ENCODE peak calls at places on chromosomes 7 and 10, in ten cellular contexts. One of them, this sample, is unnamed.

GRCh38 chr7:23055582-23056178 is 41.8 kb upstream of the HYCC1 start:
- DNase-seq in neural progenitor cell: peak; percentile 67
- DNase-seq in thoracic aorta: no peak
- DNase-seq in tibial nerve: peak; percentile 79
- DNase-seq in upper lobe of right lung: no peak
- DNase-seq in mammary epithelial cell: peak; percentile 57
- DNase-seq in breast epithelium: no peak
- DNase-seq in heart left ventricle: no peak
- DNase-seq in cardiac muscle cell: peak; percentile 48
- DNase-seq in esophagus muscularis mucosa: no peak
- DNase-seq in this sample: no peak

GRCh38 chr10:8365935-8366911 is 311.7 kb downstream of the GATA3 start:
- DNase-seq in neural progenitor cell: no peak
- DNase-seq in thoracic aorta: no peak
- DNase-seq in tibial nerve: no peak
- DNase-seq in upper lobe of right lung: no peak
- DNase-seq in mammary epithelial cell: peak; percentile 99
- DNase-seq in breast epithelium: no peak
- DNase-seq in heart left ventricle: peak; percentile 58
- DNase-seq in cardiac muscle cell: no peak
- DNase-seq in esophagus muscularis mucosa: no peak
- DNase-seq in this sample: no peak

GRCh38 chr7:107035446-107035845 is 9.1 kb upstream of the PRKAR2B start:
- DNase-seq in neural progenitor cell: no peak
- DNase-seq in thoracic aorta: no peak
- DNase-seq in tibial nerve: no peak
- DNase-seq in upper lobe of right lung: no peak
- DNase-seq in mammary epithelial cell: peak; percentile 70
- DNase-seq in breast epithelium: no peak
- DNase-seq in heart left ventricle: no peak
- DNase-seq in cardiac muscle cell: no peak
- DNase-seq in esophagus muscularis mucosa: no peak
- DNase-seq in this sample: no peak

GRCh38 chr10:26737730-26738129 is 40.2 kb downstream of the PDSS1 start:
- DNase-seq in neural progenitor cell: no peak
- DNase-seq in thoracic aorta: no peak
- DNase-seq in tibial nerve: peak; percentile 11
- DNase-seq in upper lobe of right lung: no peak
- DNase-seq in mammary epithelial cell: peak; percentile 56
- DNase-seq in breast epithelium: no peak
- DNase-seq in heart left ventricle: no peak
- DNase-seq in cardiac muscle cell: no peak
- DNase-seq in esophagus muscularis mucosa: no peak
- DNase-seq in this sample: no peak

GRCh38 chr10:116147162-116147906 is 125.7 kb downstream of the GFRA1 start:
- DNase-seq in neural progenitor cell: no peak
- DNase-seq in thoracic aorta: no peak
- DNase-seq in tibial nerve: no peak
- DNase-seq in upper lobe of right lung: no peak
- DNase-seq in mammary epithelial cell: no peak
- DNase-seq in breast epithelium: no peak
- DNase-seq in heart left ventricle: no peak
- DNase-seq in cardiac muscle cell: peak; percentile 11
- DNase-seq in esophagus muscularis mucosa: peak; percentile 78
- DNase-seq in this sample: no peak

GRCh38 chr7:64686493-64687184 is 20.7 kb downstream of the ZNF107 start:
- DNase-seq in neural progenitor cell: no peak
- DNase-seq in thoracic aorta: no peak
- DNase-seq in tibial nerve: no peak
- DNase-seq in upper lobe of right lung: no peak
- DNase-seq in mammary epithelial cell: peak; percentile 90
- DNase-seq in breast epithelium: peak; percentile 82
- DNase-seq in heart left ventricle: no peak
- DNase-seq in cardiac muscle cell: no peak
- DNase-seq in esophagus muscularis mucosa: no peak
- DNase-seq in this sample: no peak

GRCh38 chr7:140677496-140677895 is 4.8 kb downstream of the ADCK2 start:
- DNase-seq in neural progenitor cell: no peak
- DNase-seq in thoracic aorta: no peak
- DNase-seq in tibial nerve: no peak
- DNase-seq in upper lobe of right lung: peak; percentile 3
- DNase-seq in mammary epithelial cell: no peak
- DNase-seq in breast epithelium: no peak
- DNase-seq in heart left ventricle: no peak
- DNase-seq in cardiac muscle cell: no peak
- DNase-seq in esophagus muscularis mucosa: no peak
- DNase-seq in this sample: no peak

GRCh38 chr10:75395171-75395954 is 6.2 kb downstream of the ZNF503 start:
- DNase-seq in neural progenitor cell: peak; percentile 86
- DNase-seq in thoracic aorta: no peak
- DNase-seq in tibial nerve: no peak
- DNase-seq in upper lobe of right lung: peak; percentile 88
- DNase-seq in mammary epithelial cell: peak; percentile 26
- DNase-seq in breast epithelium: peak; percentile 33
- DNase-seq in heart left ventricle: peak; percentile 55
- DNase-seq in cardiac muscle cell: peak; percentile 81
- DNase-seq in esophagus muscularis mucosa: no peak
- DNase-seq in this sample: peak; percentile 63

GRCh38 chr10:110530131-110530831 is 32.6 kb downstream of the DUSP5 start:
- DNase-seq in neural progenitor cell: peak; percentile 73
- DNase-seq in thoracic aorta: no peak
- DNase-seq in tibial nerve: peak; percentile 46
- DNase-seq in upper lobe of right lung: peak; percentile 87
- DNase-seq in mammary epithelial cell: peak; percentile 58
- DNase-seq in breast epithelium: peak; percentile 66
- DNase-seq in heart left ventricle: peak; percentile 64
- DNase-seq in cardiac muscle cell: peak; percentile 58
- DNase-seq in esophagus muscularis mucosa: no peak
- DNase-seq in this sample: peak; percentile 42

GRCh38 chr10:130809761-130810515 is 501.6 kb downstream of the TCERG1L start:
- DNase-seq in neural progenitor cell: no peak
- DNase-seq in thoracic aorta: no peak
- DNase-seq in tibial nerve: no peak
- DNase-seq in upper lobe of right lung: no peak
- DNase-seq in mammary epithelial cell: no peak
- DNase-seq in breast epithelium: no peak
- DNase-seq in heart left ventricle: no peak
- DNase-seq in cardiac muscle cell: no peak
- DNase-seq in esophagus muscularis mucosa: peak; percentile 84
- DNase-seq in this sample: no peak

GRCh38 chr7:73978681-73979563 is 49.1 kb upstream of the ELN start:
- DNase-seq in neural progenitor cell: peak; percentile 49
- DNase-seq in thoracic aorta: no peak
- DNase-seq in tibial nerve: no peak
- DNase-seq in upper lobe of right lung: peak; percentile 81
- DNase-seq in mammary epithelial cell: peak; percentile 26
- DNase-seq in breast epithelium: no peak
- DNase-seq in heart left ventricle: peak; percentile 48
- DNase-seq in cardiac muscle cell: peak; percentile 15
- DNase-seq in esophagus muscularis mucosa: peak; percentile 88
- DNase-seq in this sample: peak; percentile 89

GRCh38 chr10:77603529-77603927 is 34.1 kb downstream of the KCNMA1 start:
- DNase-seq in neural progenitor cell: no peak
- DNase-seq in thoracic aorta: no peak
- DNase-seq in tibial nerve: no peak
- DNase-seq in upper lobe of right lung: no peak
- DNase-seq in mammary epithelial cell: no peak
- DNase-seq in breast epithelium: no peak
- DNase-seq in heart left ventricle: no peak
- DNase-seq in cardiac muscle cell: no peak
- DNase-seq in esophagus muscularis mucosa: no peak
- DNase-seq in this sample: peak; percentile 67

GRCh38 chr7:74033372-74034311 is 5.7 kb downstream of the ELN start:
- DNase-seq in neural progenitor cell: peak; percentile 69
- DNase-seq in thoracic aorta: no peak
- DNase-seq in tibial nerve: peak; percentile 46
- DNase-seq in upper lobe of right lung: peak; percentile 78
- DNase-seq in mammary epithelial cell: no peak
- DNase-seq in breast epithelium: no peak
- DNase-seq in heart left ventricle: peak; percentile 88
- DNase-seq in cardiac muscle cell: peak; percentile 50
- DNase-seq in esophagus muscularis mucosa: no peak
- DNase-seq in this sample: no peak

GRCh38 chr10:101027281-101027680 is 3.6 kb downstream of the PDZD7 start:
- DNase-seq in neural progenitor cell: no peak
- DNase-seq in thoracic aorta: no peak
- DNase-seq in tibial nerve: no peak
- DNase-seq in upper lobe of right lung: no peak
- DNase-seq in mammary epithelial cell: no peak
- DNase-seq in breast epithelium: no peak
- DNase-seq in heart left ventricle: no peak
- DNase-seq in cardiac muscle cell: no peak
- DNase-seq in esophagus muscularis mucosa: no peak
- DNase-seq in this sample: no peak

GRCh38 chr10:69666756-69667155 is 36.7 kb downstream of the FAM241B start:
- DNase-seq in neural progenitor cell: no peak
- DNase-seq in thoracic aorta: no peak
- DNase-seq in tibial nerve: no peak
- DNase-seq in upper lobe of right lung: no peak
- DNase-seq in mammary epithelial cell: no peak
- DNase-seq in breast epithelium: no peak
- DNase-seq in heart left ventricle: no peak
- DNase-seq in cardiac muscle cell: no peak
- DNase-seq in esophagus muscularis mucosa: no peak
- DNase-seq in this sample: no peak

DNA sequence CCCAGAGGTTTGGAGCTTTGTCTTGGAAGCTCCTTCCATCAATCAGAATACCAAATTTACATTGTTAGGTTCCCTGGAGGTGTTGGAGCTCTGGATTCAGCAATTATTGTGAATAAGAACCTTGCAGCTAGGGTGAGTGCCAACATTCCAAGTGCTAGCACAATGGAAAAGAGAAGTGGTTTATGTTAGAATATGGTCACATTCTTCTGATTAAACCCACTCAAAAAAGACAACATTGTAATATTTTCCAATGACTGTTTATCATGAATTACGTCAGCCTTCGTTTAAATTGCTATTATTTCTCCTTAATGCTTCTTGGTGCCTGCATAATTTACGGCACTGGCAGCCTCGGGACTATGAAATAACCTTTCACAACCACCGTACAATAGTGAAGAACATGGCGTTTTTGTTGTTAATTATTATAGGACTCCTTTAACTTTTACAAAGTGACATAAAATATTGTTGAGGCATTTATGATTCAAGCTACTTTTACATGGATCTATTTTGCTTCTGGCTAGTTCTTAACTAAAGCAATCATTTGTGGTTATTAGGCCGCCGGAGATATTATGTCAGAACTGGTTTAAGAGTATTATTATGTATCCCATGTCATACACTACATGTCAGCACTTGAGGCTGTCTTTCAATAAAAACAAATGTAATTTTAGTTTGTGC is 117.7 kb downstream of the ARID5B start:
- DNase-seq in neural progenitor cell: no peak
- DNase-seq in thoracic aorta: no peak
- DNase-seq in tibial nerve: no peak
- DNase-seq in upper lobe of right lung: no peak
- DNase-seq in mammary epithelial cell: peak; percentile 83
- DNase-seq in breast epithelium: no peak
- DNase-seq in heart left ventricle: no peak
- DNase-seq in cardiac muscle cell: no peak
- DNase-seq in esophagus muscularis mucosa: no peak
- DNase-seq in this sample: no peak
- H3K27ac ChIP-seq in neural progenitor cell: peak overlapping the region; percentile 80
- H3K27ac ChIP-seq in thoracic aorta: peak overlapping the region; percentile 96
- H3K27ac ChIP-seq in tibial nerve: peak overlapping the region; percentile 70
- H3K27ac ChIP-seq in upper lobe of right lung: peak overlapping the region; percentile 33
- H3K27ac ChIP-seq in mammary epithelial cell: peak overlapping the region; percentile 83
- H3K27ac ChIP-seq in breast epithelium: peak overlapping the region; percentile 82
- H3K27ac ChIP-seq in heart left ventricle: peak overlapping the region; percentile 78
- H3K27ac ChIP-seq in cardiac muscle cell: no peak overlapping the region
- H3K27ac ChIP-seq in esophagus muscularis mucosa: peak overlapping the region; percentile 79
- H3K27ac ChIP-seq in this sample: peak overlapping the region; percentile 69

DNA sequence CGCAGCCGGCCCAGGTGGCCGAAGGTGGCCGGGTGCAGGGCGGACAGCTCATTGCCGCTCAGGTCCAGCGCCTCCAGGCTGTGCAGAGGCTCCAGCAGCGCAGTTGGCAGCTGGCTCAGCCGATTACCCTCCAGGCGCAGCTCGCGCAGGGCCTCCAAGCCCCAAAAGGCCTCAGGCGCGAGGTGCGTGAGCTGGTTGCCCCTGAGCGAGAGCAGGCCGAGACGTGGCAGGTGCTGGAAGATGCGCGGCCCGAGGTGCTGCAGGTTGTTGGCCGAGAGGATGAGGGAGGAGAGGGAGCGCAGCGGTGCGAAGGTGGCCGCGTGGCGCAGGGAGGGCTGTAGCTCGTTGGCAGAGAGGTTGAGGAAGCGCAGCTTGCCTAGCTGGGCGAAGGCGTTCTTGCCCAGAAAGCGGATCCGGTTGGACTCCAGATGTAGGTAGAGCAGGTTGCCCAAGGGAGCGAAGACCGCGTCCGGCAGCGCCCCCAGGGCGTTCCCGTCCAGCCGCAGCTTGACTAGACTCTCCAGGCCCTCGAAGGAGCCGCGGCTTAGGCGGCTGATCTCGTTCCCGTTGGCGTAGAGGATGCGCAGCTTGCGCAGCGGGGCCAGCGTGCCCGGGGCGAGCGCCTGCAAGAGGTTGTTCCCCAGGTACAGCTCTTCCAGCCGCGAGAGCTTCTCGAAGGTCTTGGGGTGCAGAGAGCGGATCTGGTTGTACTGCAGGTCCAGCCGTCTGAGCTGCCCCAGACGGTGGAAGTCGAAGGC is 887 bp downstream of the TRIL start:
- DNase-seq in neural progenitor cell: peak; percentile 69
- DNase-seq in thoracic aorta: no peak
- DNase-seq in tibial nerve: no peak
- DNase-seq in upper lobe of right lung: peak; percentile 72
- DNase-seq in mammary epithelial cell: no peak
- DNase-seq in breast epithelium: peak; percentile 33
- DNase-seq in heart left ventricle: peak; percentile 41
- DNase-seq in cardiac muscle cell: peak; percentile 66
- DNase-seq in esophagus muscularis mucosa: peak; percentile 91
- DNase-seq in this sample: no peak
- H3K27ac ChIP-seq in neural progenitor cell: no peak overlapping the region
- H3K27ac ChIP-seq in thoracic aorta: no peak overlapping the region
- H3K27ac ChIP-seq in tibial nerve: no peak overlapping the region
- H3K27ac ChIP-seq in upper lobe of right lung: peak overlapping the region; percentile 49
- H3K27ac ChIP-seq in mammary epithelial cell: no peak overlapping the region
- H3K27ac ChIP-seq in breast epithelium: peak overlapping the region; percentile 87
- H3K27ac ChIP-seq in heart left ventricle: peak overlapping the region; percentile 35
- H3K27ac ChIP-seq in cardiac muscle cell: no peak overlapping the region
- H3K27ac ChIP-seq in esophagus muscularis mucosa: peak overlapping the region; percentile 57
- H3K27ac ChIP-seq in this sample: no peak overlapping the region

GRCh38 chr7:101902680-101903504 is 85.5 kb downstream of the CUX1 start:
- DNase-seq in neural progenitor cell: no peak
- DNase-seq in thoracic aorta: no peak
- DNase-seq in tibial nerve: no peak
- DNase-seq in upper lobe of right lung: no peak
- DNase-seq in mammary epithelial cell: no peak
- DNase-seq in breast epithelium: no peak
- DNase-seq in heart left ventricle: no peak
- DNase-seq in cardiac muscle cell: no peak
- DNase-seq in esophagus muscularis mucosa: no peak
- DNase-seq in this sample: no peak
- H3K27ac ChIP-seq in neural progenitor cell: no peak overlapping the region
- H3K27ac ChIP-seq in thoracic aorta: peak overlapping the region; percentile 79
- H3K27ac ChIP-seq in tibial nerve: no peak overlapping the region
- H3K27ac ChIP-seq in upper lobe of right lung: no peak overlapping the region
- H3K27ac ChIP-seq in mammary epithelial cell: no peak overlapping the region
- H3K27ac ChIP-seq in breast epithelium: no peak overlapping the region
- H3K27ac ChIP-seq in heart left ventricle: peak overlapping the region; percentile 79
- H3K27ac ChIP-seq in cardiac muscle cell: no peak overlapping the region
- H3K27ac ChIP-seq in esophagus muscularis mucosa: no peak overlapping the region
- H3K27ac ChIP-seq in this sample: no peak overlapping the region

GRCh38 chr10:31395695-31396094 is 76.7 kb downstream of the ZEB1 start:
- DNase-seq in neural progenitor cell: no peak
- DNase-seq in thoracic aorta: no peak
- DNase-seq in tibial nerve: no peak
- DNase-seq in upper lobe of right lung: no peak
- DNase-seq in mammary epithelial cell: no peak
- DNase-seq in breast epithelium: no peak
- DNase-seq in heart left ventricle: no peak
- DNase-seq in cardiac muscle cell: no peak
- DNase-seq in esophagus muscularis mucosa: no peak
- DNase-seq in this sample: no peak
- H3K27ac ChIP-seq in neural progenitor cell: no peak overlapping the region
- H3K27ac ChIP-seq in thoracic aorta: peak overlapping the region; percentile 71
- H3K27ac ChIP-seq in tibial nerve: no peak overlapping the region
- H3K27ac ChIP-seq in upper lobe of right lung: no peak overlapping the region
- H3K27ac ChIP-seq in mammary epithelial cell: no peak overlapping the region
- H3K27ac ChIP-seq in breast epithelium: no peak overlapping the region
- H3K27ac ChIP-seq in heart left ventricle: peak overlapping the region; percentile 37
- H3K27ac ChIP-seq in cardiac muscle cell: no peak overlapping the region
- H3K27ac ChIP-seq in esophagus muscularis mucosa: no peak overlapping the region
- H3K27ac ChIP-seq in this sample: no peak overlapping the region